ENCODE peak calls at places on chromosomes 16 and 17, in six cellular contexts. I is activated CD8-positive, alpha-beta T cell treated with anti-CD3 and anti-CD28 coated beads, Interleukin-2, amount 10 ng/mL, durations not matched to agents 7 days and 5 days; P is T-helper 1 cell; G is CD4-positive, alpha-beta T cell; Q is stimulated activated CD8-positive, alpha-beta memory T cell treated with anti-CD3 and anti-CD28 coated beads, Interleukin-2, amount 100 ng/mL, for 1 hour; O is nucleus accumbens. K is an unnamed sample.
A peak's percentile ranks its signal among the peaks of the same experiment; 100 is the strongest.

GRCh38 chr17:57517519-57518342 is 227.4 kb downstream of the CCDC182 start:
- DNase-seq in I (no peak), P (no peak), G (no peak), Q (no peak), O (no peak), K (no peak)

GRCh38 chr17:65086465-65086864 is 29.9 kb upstream of the GNA13 start:
- DNase-seq in I (no peak), P (no peak), G (no peak), Q (no peak), O (no peak), K (no peak)

GRCh38 chr16:7421578-7421977 is 88.9 kb downstream of the RBFOX1 start:
- DNase-seq in I (no peak), P (no peak), G (no peak), Q (no peak), O (no peak), K (no peak)

GRCh38 chr17:70609566-70609965 is 440.2 kb downstream of the KCNJ2 start:
- DNase-seq in I (no peak), P (no peak), G (no peak), Q (no peak), O (peak; percentile 77), K (no peak)

GRCh38 chr17:7348478-7349242 is 3.3 kb upstream of the KCTD11 start:
- DNase-seq in I (no peak), P (no peak), G (no peak), Q (no peak), O (no peak), K (no peak)

GRCh38 chr16:30557397-30557949 is 701 bp downstream of the ZNF764 start:
- DNase-seq in I (peak; percentile 32), P (no peak), G (no peak), Q (no peak), O (no peak), K (no peak)

GRCh38 chr16:79286646-79287423 is 313.7 kb downstream of the MAF start:
- DNase-seq in I (peak; percentile 33), P (peak; percentile 16), G (peak; percentile 15), Q (no peak), O (peak; percentile 38), K (peak; percentile 37)

GRCh38 chr17:39164675-39165143 is 1.3 kb downstream of the ARL5C start:
- DNase-seq in I (peak; percentile 88), P (peak; percentile 34), G (peak; percentile 58), Q (peak; percentile 55), O (peak; percentile 31), K (peak; percentile 64)

GRCh38 chr17:17391575-17392370 is 85.0 kb upstream of the MED9 start:
- DNase-seq in I (peak; percentile 77), P (peak; percentile 34), G (peak; percentile 59), Q (peak; percentile 36), O (no peak), K (no peak)

GRCh38 chr17:19464033-19465026 is 53.3 kb downstream of the RNF112 start:
- DNase-seq in I (no peak), P (no peak), G (no peak), Q (no peak), O (peak; percentile 47), K (no peak)

GRCh38 chr16:77675464-77676324 is 46.6 kb upstream of the NUDT7 start:
- DNase-seq in I (peak; percentile 72), P (peak; percentile 11), G (peak; percentile 37), Q (peak; percentile 9), O (peak; percentile 20), K (no peak)

GRCh38 chr16:57446530-57447141 is 549 bp downstream of the CIAPIN1 start:
- DNase-seq in I (peak; percentile 37), P (no peak), G (no peak), Q (no peak), O (no peak), K (no peak)

GRCh38 chr16:84267380-84267779 is 27.3 kb upstream of the WFDC1 start:
- DNase-seq in I (no peak), P (no peak), G (no peak), Q (no peak), O (no peak), K (no peak)

GRCh38 chr16:65744401-65744800 is 622.1 kb upstream of the CDH5 start:
- DNase-seq in I (no peak), P (no peak), G (no peak), Q (no peak), O (no peak), K (no peak)

GRCh38 chr17:3657874-3658783 is 10.2 kb downstream of the TAX1BP3 start:
- DNase-seq in I (no peak), P (no peak), G (no peak), Q (no peak), O (no peak), K (no peak)

GRCh38 chr16:50583211-50583610 is 35.0 kb downstream of the NKD1 start:
- DNase-seq in I (no peak), P (no peak), G (no peak), Q (no peak), O (no peak), K (no peak)

GRCh38 chr17:57946798-57947358 is 8.3 kb downstream of the CUEDC1 start:
- DNase-seq in I (peak; percentile 60), P (no peak), G (no peak), Q (no peak), O (peak; percentile 47), K (peak; percentile 22)

GRCh38 chr17:21129023-21129681 is 2.4 kb downstream of the DHRS7B start:
- DNase-seq in I (no peak), P (no peak), G (no peak), Q (no peak), O (no peak), K (no peak)

GRCh38 chr17:7043544-7044268 is at the start of gene SLC16A11:
- DNase-seq in I (no peak), P (no peak), G (no peak), Q (no peak), O (no peak), K (peak; percentile 52)

GRCh38 chr16:4414187-4414909 is 2.0 kb downstream of the CORO7 start:
- DNase-seq in I (peak; percentile 96), P (peak; percentile 65), G (peak; percentile 68), Q (peak; percentile 52), O (no peak), K (peak; percentile 29)

GRCh38 chr17:29119265-29119664 is 60.9 kb downstream of the MYO18A start:
- DNase-seq in I (no peak), P (no peak), G (no peak), Q (no peak), O (no peak), K (no peak)

GRCh38 chr17:80367510-80367909 is 47.5 kb upstream of the ENDOV start:
- DNase-seq in I (no peak), P (no peak), G (no peak), Q (no peak), O (no peak), K (no peak)

GRCh38 chr17:64264891-64265290 is 1.8 kb upstream of the TEX2 start:
- DNase-seq in I (no peak), P (no peak), G (no peak), Q (no peak), O (no peak), K (no peak)

GRCh38 chr16:27362570-27363245 is 39.3 kb upstream of the IL21R start:
- DNase-seq in I (no peak), P (no peak), G (no peak), Q (no peak), O (no peak), K (no peak)

GRCh38 chr17:78263063-78263735 is 31.8 kb downstream of the TMEM235 start:
- DNase-seq in I (peak; percentile 37), P (no peak), G (peak; percentile 29), Q (no peak), O (no peak), K (no peak)

GRCh38 chr17:17853811-17854527 is 17.2 kb upstream of the SREBF1 start:
- DNase-seq in I (no peak), P (no peak), G (no peak), Q (no peak), O (no peak), K (no peak)

GRCh38 chr17:46742539-46743270 is 75.8 kb downstream of the WNT3 start:
- DNase-seq in I (no peak), P (no peak), G (no peak), Q (no peak), O (no peak), K (no peak)

GRCh38 chr17:13626703-13627102 is 25.0 kb upstream of the HS3ST3A1 start:
- DNase-seq in I (no peak), P (no peak), G (no peak), Q (no peak), O (no peak), K (no peak)

GRCh38 chr17:6070895-6071511 is 824 bp downstream of the WSCD1 start:
- DNase-seq in I (no peak), P (no peak), G (no peak), Q (no peak), O (no peak), K (no peak)

GRCh38 chr16:11384184-11384955 is 39.1 kb downstream of the RMI2 start:
- DNase-seq in I (no peak), P (no peak), G (no peak), Q (no peak), O (no peak), K (no peak)

GRCh38 chr16:19505600-19506303 is 16.1 kb downstream of the GDE1 start:
- DNase-seq in I (no peak), P (no peak), G (no peak), Q (no peak), O (no peak), K (no peak)

GRCh38 chr17:62675260-62675659 is 47.8 kb downstream of the MRC2 start:
- DNase-seq in I (no peak), P (no peak), G (no peak), Q (no peak), O (peak; percentile 41), K (no peak)

GRCh38 chr16:85184404-85184803 is 72.1 kb upstream of the CIBAR2 start:
- DNase-seq in I (no peak), P (no peak), G (no peak), Q (no peak), O (no peak), K (no peak)

GRCh38 chr16:24996301-24996700 is 18.9 kb downstream of the ARHGAP17 start:
- DNase-seq in I (no peak), P (no peak), G (no peak), Q (no peak), O (no peak), K (no peak)

GRCh38 chr17:80870401-80870800 is 121.2 kb upstream of the CHMP6 start:
- DNase-seq in I (peak; percentile 56), P (no peak), G (no peak), Q (no peak), O (no peak), K (no peak)

GRCh38 chr16:26983426-26983825 is 83.3 kb upstream of the C16orf82 start:
- DNase-seq in I (no peak), P (no peak), G (no peak), Q (no peak), O (no peak), K (no peak)

K was measured in activated B cell treated with CpG ODN at 0.5 μM for 24 hours.